ENCODE peak calls at places on chromosomes 11 and 22, in nine cellular contexts. X is HCT116, B is AG08395, L is iPS DF 19.7, J is NCI-H345, H is HuH-7, D is transverse colon, O is T follicular helper cell, M is NCI-H510A treated with DMSO at 0.1 percent for 48 hours. I is an unnamed sample.

GRCh38 chr11:125341676-125342075 is 154.4 kb downstream of the FEZ1 start:
- DNase-seq in X (no peak), B (no peak), L (no peak), J (no peak), H (no peak), D (no peak), O (no peak), M (no peak), I (no peak)

GRCh38 chr11:19087658-19088057 is 27.1 kb upstream of the MRGPRX2 start:
- DNase-seq in X (no peak), B (peak; percentile 35), L (no peak), J (no peak), H (no peak), D (no peak), O (no peak), M (no peak), I (no peak)

GRCh38 chr22:44438056-44438455 is 60.0 kb downstream of the RTL6 start:
- DNase-seq in X (no peak), B (no peak), L (no peak), J (no peak), H (no peak), D (no peak), O (no peak), M (no peak), I (no peak)

GRCh38 chr11:70303070-70303469 is 32.6 kb downstream of the PPFIA1 start:
- DNase-seq in X (no peak), B (peak; percentile 89), L (no peak), J (no peak), H (no peak), D (no peak), O (no peak), M (no peak), I (no peak)

GRCh38 chr11:65498042-65498726 is 661 bp upstream of the MALAT1 start:
- DNase-seq in X (no peak), B (no peak), L (no peak), J (peak; percentile 69), H (no peak), D (peak; percentile 64), O (peak; percentile 43), M (peak; percentile 86), I (peak; percentile 84)

GRCh38 chr11:119207300-119207570 is 1.1 kb downstream of the CBL start:
- DNase-seq in X (no peak), B (no peak), L (no peak), J (no peak), H (no peak), D (no peak), O (no peak), M (no peak), I (no peak)

GRCh38 chr11:1861435-1862411 is 8.8 kb downstream of the LSP1 start:
- DNase-seq in X (no peak), B (no peak), L (no peak), J (no peak), H (no peak), D (no peak), O (no peak), M (no peak), I (no peak)

GRCh38 chr11:128917144-128917684 is 25.5 kb downstream of the TP53AIP1 start:
- DNase-seq in X (no peak), B (no peak), L (no peak), J (no peak), H (no peak), D (no peak), O (no peak), M (no peak), I (no peak)

GRCh38 chr11:15911377-15912044 is 444.8 kb downstream of the SOX6 start:
- DNase-seq in X (no peak), B (no peak), L (no peak), J (peak; percentile 52), H (no peak), D (no peak), O (no peak), M (peak; percentile 3), I (no peak)

I was measured in OCI-M1.